ENCODE peak calls at places on chromosomes 1 and 21, in four cellular contexts. Q is stimulated activated CD4-positive, alpha-beta T cell treated with anti-CD3 and anti-CD28 coated beads, TNF-alpha, amount 100 ng/mL, for 4 hours; N is H4; L is suprapubic skin. V is an unnamed sample.

GRCh38 chr1:248618878-248619277 is 16.0 kb downstream of the OR2T11 start:
- DNase-seq in Q (peak), N (peak), L (no peak), V (peak)

GRCh38 chr1:183676515-183677189 is 23.5 kb upstream of the APOBEC4 start:
- DNase-seq in Q (no peak), L (no peak), N (no peak), V (no peak)

GRCh38 chr1:228339766-228340685 is 66.6 kb downstream of the TRIM11 start:
- DNase-seq in N (no peak), Q (no peak), L (peak), V (peak)

GRCh38 chr1:94096797-94097549 is 24.0 kb downstream of the ABCA4 start:
- DNase-seq in L (no peak), N (no peak), Q (no peak), V (no peak)

GRCh38 chr21:34992180-34992579 is 56.9 kb downstream of the RUNX1 start:
- DNase-seq in L (no peak), Q (no peak), N (no peak), V (no peak)

GRCh38 chr1:1080122-1080753 is 6.1 kb upstream of the RNF223 start:
- DNase-seq in L (peak), N (peak), Q (no peak), V (peak)

GRCh38 chr21:46459356-46460112 is 843 bp downstream of the DIP2A start:
- DNase-seq in Q (no peak), N (no peak), L (peak), V (peak)

GRCh38 chr1:99600782-99601181 is 45.1 kb upstream of the PALMD start:
- DNase-seq in N (no peak), Q (no peak), L (no peak), V (no peak)

GRCh38 chr1:22828151-22828817 is 117.6 kb downstream of the EPHB2 start:
- DNase-seq in Q (no peak), N (no peak), L (no peak), V (no peak)

GRCh38 chr1:153612111-153612754 is 704 bp downstream of the S100A16 start:
- DNase-seq in Q (no peak), L (peak), N (no peak), V (no peak)

GRCh38 chr1:19756480-19756879 is 43.2 kb downstream of the TMCO4 start:
- DNase-seq in N (no peak), Q (no peak), L (no peak), V (no peak)

GRCh38 chr1:68111804-68112436 is 61.5 kb upstream of the DIRAS3 start:
- DNase-seq in N (peak), Q (no peak), L (no peak), V (no peak)

GRCh38 chr1:41751804-41752513 is 166.8 kb downstream of the HIVEP3 start:
- DNase-seq in Q (no peak), L (no peak), N (no peak), V (no peak)

GRCh38 chr1:196535727-196536126 is 72.5 kb downstream of the KCNT2 start:
- DNase-seq in N (peak), L (no peak), Q (no peak), V (no peak)

GRCh38 chr1:206706806-206707205 is 22.1 kb downstream of the MAPKAPK2 start:
- DNase-seq in L (no peak), N (no peak), Q (no peak), V (no peak)

GRCh38 chr1:245753807-245754206 is 599.0 kb downstream of the KIF26B start:
- DNase-seq in N (no peak), L (no peak), Q (no peak), V (no peak)

GRCh38 chr1:174768949-174769348 is 230.8 kb upstream of the CACYBP start:
- DNase-seq in N (no peak), Q (no peak), L (no peak), V (no peak)

GRCh38 chr21:43884012-43884860 is 19.2 kb downstream of the AGPAT3 start:
- DNase-seq in Q (no peak), L (no peak), N (peak), V (no peak)

GRCh38 chr1:58305622-58306021 is 240.9 kb downstream of the OMA1 start:
- DNase-seq in Q (no peak), L (no peak), N (no peak), V (no peak)

GRCh38 chr1:87333692-87334347 is 5.1 kb downstream of the LMO4 start:
- DNase-seq in N (no peak), L (no peak), Q (no peak), V (no peak)

GRCh38 chr1:243390315-243390875 is 134.6 kb downstream of the SDCCAG8 start:
- DNase-seq in Q (no peak), L (no peak), N (no peak), V (no peak)

GRCh38 chr1:96384611-96385010 is 337.0 kb upstream of the PTBP2 start:
- DNase-seq in L (no peak), Q (no peak), N (no peak), V (no peak)

GRCh38 chr21:32826317-32827167 is 55.0 kb upstream of the PAXBP1 start:
- DNase-seq in N (peak), L (no peak), Q (no peak), V (no peak)

GRCh38 chr21:36701912-36702621 is 3.2 kb downstream of the SIM2 start:
- DNase-seq in L (no peak), N (no peak), Q (no peak), V (no peak)

GRCh38 chr1:10677508-10678364 is 118.7 kb downstream of the CASZ1 start:
- DNase-seq in Q (no peak), N (no peak), L (no peak), V (no peak)

GRCh38 chr1:116724765-116725375 is 29.4 kb upstream of the CD2 start:
- DNase-seq in N (peak), Q (peak), L (no peak), V (no peak)

GRCh38 chr1:75543705-75544104 is 67.2 kb downstream of the SLC44A5 start:
- DNase-seq in L (no peak), N (no peak), Q (no peak), V (no peak)

GRCh38 chr21:43721939-43722338 is 3.0 kb downstream of the PDXK start:
- DNase-seq in N (no peak), Q (no peak), L (no peak), V (no peak)

GRCh38 chr21:43318841-43319781 is 107.8 kb downstream of the SIK1 start:
- DNase-seq in N (peak), Q (no peak), L (no peak), V (no peak)

GRCh38 chr1:30856260-30856790 is 52.2 kb downstream of the SDC3 start:
- DNase-seq in Q (no peak), N (no peak), L (no peak), V (no peak)

GRCh38 chr1:22218618-22219250 is 75.8 kb upstream of the WNT4 start:
- DNase-seq in Q (no peak), N (no peak), L (no peak), V (no peak)

GRCh38 chr1:201302168-201302896 is 19.0 kb downstream of the PKP1 start:
- DNase-seq in L (no peak), N (no peak), Q (no peak), V (no peak)

GRCh38 chr21:16205527-16205926 is 475.7 kb downstream of the USP25 start:
- DNase-seq in Q (no peak), L (no peak), N (no peak), V (no peak)

GRCh38 chr1:180521474-180522203 is 19.3 kb upstream of the ACBD6 start:
- DNase-seq in L (no peak), N (peak), Q (no peak), V (no peak)

GRCh38 chr1:203751051-203751450 is 13.9 kb upstream of the LAX1 start:
- DNase-seq in L (no peak), N (no peak), Q (no peak), V (no peak)